ENCODE peak calls at places on chromosomes 6 and 20, in eight cellular contexts. O, K, S, P, U, M, L and Y are unnamed samples.

GRCh38 chr6:152356659-152357058 is 280.5 kb downstream of the SYNE1 start:
- DNase-seq in U (no peak), K (peak), O (no peak), L (peak), M (no peak), S (no peak), P (peak), Y (no peak)

GRCh38 chr6:11536795-11537194 is 754 bp upstream of the TMEM170B start:
- DNase-seq in U (no peak), L (peak), K (peak), O (no peak), M (no peak), P (peak), S (no peak), Y (no peak)

GRCh38 chr6:5138995-5139827 is 54.1 kb downstream of the PPP1R3G start:
- DNase-seq in U (no peak), P (no peak), O (no peak), M (no peak), S (no peak), K (no peak), L (peak), Y (no peak)

GRCh38 chr6:105388392-105388791 is 14.5 kb downstream of the PREP start:
- DNase-seq in U (no peak), L (no peak), S (no peak), M (no peak), O (no peak), K (no peak), P (no peak), Y (no peak)

GRCh38 chr6:36834576-36835293 is 4.5 kb downstream of the CPNE5 start:
- DNase-seq in U (no peak), M (no peak), L (peak), P (no peak), S (no peak), O (no peak), K (no peak), Y (no peak)

GRCh38 chr6:96721227-96721626 is 116.0 kb downstream of the GPR63 start:
- DNase-seq in O (no peak), K (no peak), U (no peak), L (no peak), P (no peak), M (no peak), S (no peak), Y (no peak)

GRCh38 chr6:159490298-159490937 is 202.6 kb downstream of the SOD2 start:
- DNase-seq in S (peak), P (no peak), L (no peak), K (no peak), U (no peak), O (no peak), M (no peak), Y (no peak)

GRCh38 chr6:14676084-14676483 is 558.5 kb downstream of the CD83 start:
- DNase-seq in L (no peak), K (no peak), S (no peak), P (no peak), M (no peak), O (no peak), U (no peak), Y (no peak)

GRCh38 chr20:44006126-44006525 is 91.5 kb downstream of the TOX2 start:
- DNase-seq in S (no peak), U (no peak), K (no peak), O (no peak), L (no peak), P (no peak), M (no peak), Y (no peak)

GRCh38 chr6:161066511-161066910 is 74.9 kb downstream of the MAP3K4 start:
- DNase-seq in M (no peak), P (no peak), K (no peak), U (no peak), O (no peak), S (no peak), L (no peak), Y (no peak)

GRCh38 chr20:36641506-36641843 is 4.5 kb downstream of the SLA2 start:
- DNase-seq in O (no peak), P (no peak), M (no peak), K (no peak), S (no peak), U (no peak), L (no peak), Y (no peak)

GRCh38 chr6:2221724-2222274 is 23.6 kb downstream of the GMDS start:
- DNase-seq in P (no peak), S (no peak), O (no peak), K (no peak), L (no peak), M (no peak), U (no peak), Y (no peak)

GRCh38 chr6:127118505-127119360 is at the start of gene RSPO3:
- DNase-seq in K (no peak), O (no peak), U (no peak), P (peak), L (peak), M (no peak), S (no peak), Y (no peak)

GRCh38 chr6:152318278-152318677 is 318.9 kb downstream of the SYNE1 start:
- DNase-seq in S (no peak), O (no peak), P (no peak), M (no peak), U (no peak), K (no peak), L (no peak), Y (no peak)

GRCh38 chr6:6696867-6697531 is 108.5 kb downstream of the LY86 start:
- DNase-seq in P (peak), K (peak), S (peak), L (peak), M (peak), O (peak), U (no peak), Y (no peak)

GRCh38 chr6:107414246-107414645 is 45.1 kb downstream of the PDSS2 start:
- DNase-seq in M (no peak), L (no peak), S (no peak), P (no peak), O (no peak), K (no peak), U (no peak), Y (no peak)

GRCh38 chr6:41021832-41022231 is 17.2 kb downstream of the UNC5CL start:
- DNase-seq in U (no peak), P (no peak), K (no peak), O (peak), L (peak), S (peak), M (peak), Y (no peak)

GRCh38 chr6:151413372-151414145 is 22.2 kb upstream of the ZBTB2 start:
- DNase-seq in U (peak), M (no peak), P (no peak), S (no peak), O (no peak), K (no peak), L (no peak), Y (no peak)

GRCh38 chr20:7723284-7723683 is 217.0 kb downstream of the HAO1 start:
- DNase-seq in L (no peak), S (no peak), P (no peak), U (no peak), O (no peak), K (no peak), M (no peak), Y (no peak)

GRCh38 chr6:84597238-84597875 is 167.0 kb downstream of the TBX18 start:
- DNase-seq in P (no peak), K (no peak), M (no peak), O (no peak), L (no peak), U (no peak), S (peak), Y (no peak)

GRCh38 chr20:54928564-54928963 is 453.2 kb downstream of the DOK5 start:
- DNase-seq in P (no peak), S (no peak), K (no peak), M (no peak), L (no peak), O (no peak), U (no peak), Y (no peak)

GRCh38 chr6:144482142-144482541 is 197.0 kb downstream of the UTRN start:
- DNase-seq in P (peak), S (peak), U (peak), K (no peak), O (peak), M (peak), L (peak), Y (peak)

GRCh38 chr20:44221368-44221767 is 10.8 kb upstream of the OSER1 start:
- DNase-seq in K (no peak), P (no peak), L (no peak), M (no peak), O (no peak), U (no peak), S (no peak), Y (no peak)

GRCh38 chr6:152313542-152314482 is 323.4 kb downstream of the SYNE1 start:
- DNase-seq in K (no peak), U (no peak), M (no peak), L (peak), P (no peak), S (no peak), O (no peak), Y (no peak)

GRCh38 chr20:25579081-25579770 is 6.1 kb downstream of the NINL start:
- DNase-seq in K (no peak), L (no peak), P (no peak), U (no peak), S (no peak), O (no peak), M (no peak), Y (no peak)

GRCh38 chr6:108914235-108915022 is 66.2 kb downstream of the ARMC2 start:
- DNase-seq in P (peak), K (no peak), U (peak), M (no peak), O (no peak), L (peak), S (peak), Y (peak)

GRCh38 chr20:17662333-17663039 is 19.6 kb downstream of the RRBP1 start:
- DNase-seq in S (no peak), M (no peak), L (no peak), O (no peak), U (no peak), P (no peak), K (no peak), Y (no peak)